ENCODE peak calls at places on chromosomes 13 and 19, in nine cellular contexts. L is IMR-90; F is fibroblast of lung; G is right cardiac atrium; D is CD4-positive, CD25-positive, alpha-beta regulatory T cell; Z is mucosa of descending colon; S is stomach; K is left ventricle myocardium inferior; Y is thoracic aorta. Q is an unnamed sample.

GRCh38 chr19:37855098-37855497 is 51.3 kb downstream of the WDR87 start:
- DNase-seq in L (peak; percentile 17), K (peak; percentile 32), Y (no peak), S (no peak), F (peak; percentile 25), D (peak; percentile 2), Z (peak; percentile 5), G (peak; percentile 68), Q (no peak)

GRCh38 chr13:99339230-99339721 is 32.1 kb upstream of the GPR183 start:
- DNase-seq in D (no peak), Z (no peak), F (no peak), L (no peak), Y (no peak), K (no peak), S (no peak), G (no peak), Q (no peak)

GRCh38 chr13:37089495-37089894 is 16.0 kb downstream of the CSNK1A1L start:
- DNase-seq in K (no peak), D (no peak), Y (no peak), L (no peak), G (no peak), F (no peak), S (no peak), Z (no peak), Q (no peak)

GRCh38 chr13:47211106-47211505 is 314.3 kb upstream of the HTR2A start:
- DNase-seq in Z (no peak), F (no peak), G (no peak), S (no peak), L (peak; percentile 40), D (no peak), Y (no peak), K (no peak), Q (no peak)

GRCh38 chr13:80012281-80012680 is 328.6 kb downstream of the SPRY2 start:
- DNase-seq in S (no peak), F (no peak), Z (peak; percentile 6), L (no peak), Y (no peak), K (no peak), D (no peak), G (no peak), Q (no peak)

GRCh38 chr19:1748115-1748702 is 5.1 kb upstream of the ONECUT3 start:
- DNase-seq in G (no peak), D (peak; percentile 50), S (peak; percentile 61), K (no peak), Y (no peak), F (no peak), L (no peak), Z (peak; percentile 38), Q (no peak)

GRCh38 chr19:7215176-7215575 is 79.0 kb downstream of the INSR start:
- DNase-seq in G (no peak), K (no peak), Y (no peak), Z (no peak), D (no peak), F (no peak), S (no peak), L (no peak), Q (no peak)

GRCh38 chr13:27476943-27477681 is 26.7 kb upstream of the MTIF3 start:
- DNase-seq in F (peak; percentile 64), S (peak; percentile 76), Y (no peak), Z (no peak), K (no peak), D (peak; percentile 71), G (no peak), L (peak; percentile 50), Q (no peak)

GRCh38 chr13:30585748-30586262 is 31.9 kb upstream of the USPL1 start:
- DNase-seq in Z (no peak), L (peak; percentile 93), D (no peak), G (no peak), S (no peak), Y (no peak), K (no peak), F (peak; percentile 54), Q (no peak)

GRCh38 chr19:1135454-1135853 is 31.7 kb downstream of the GPX4 start:
- DNase-seq in K (no peak), G (no peak), F (no peak), Y (no peak), D (no peak), S (no peak), Z (no peak), L (no peak), Q (no peak)

GRCh38 chr13:92175330-92175729 is 776.9 kb downstream of the GPC5 start:
- DNase-seq in S (no peak), G (peak; percentile 34), Z (peak; percentile 53), Y (no peak), K (no peak), L (peak; percentile 62), D (peak; percentile 5), F (peak; percentile 88), Q (no peak)

GRCh38 chr13:98556968-98557591 is 19.8 kb downstream of the STK24 start:
- DNase-seq in G (no peak), K (no peak), D (no peak), S (peak; percentile 39), Z (no peak), Y (no peak), L (peak; percentile 32), F (no peak), Q (no peak)

GRCh38 chr13:113774177-113775107 is 15.4 kb downstream of the TMEM255B start:
- DNase-seq in D (no peak), K (no peak), Z (no peak), G (no peak), L (peak; percentile 19), F (peak; percentile 41), Y (no peak), S (peak; percentile 15), Q (no peak)

GRCh38 chr13:111460548-111461444 is 140.4 kb downstream of the TEX29 start:
- DNase-seq in Y (no peak), K (no peak), S (no peak), G (peak; percentile 49), F (peak; percentile 70), Z (peak; percentile 13), D (peak; percentile 6), L (peak; percentile 47), Q (no peak)

GRCh38 chr13:37475966-37476365 is 122.6 kb downstream of the POSTN start:
- DNase-seq in G (no peak), Z (no peak), L (peak; percentile 87), F (no peak), K (no peak), Y (no peak), D (no peak), S (no peak), Q (no peak)

GRCh38 chr13:25237083-25237482 is 50.2 kb downstream of the MTMR6 start:
- DNase-seq in Z (no peak), D (no peak), G (no peak), F (no peak), K (no peak), L (no peak), S (no peak), Y (no peak), Q (no peak)

GRCh38 chr13:31733066-31733465 is 6.3 kb upstream of the RXFP2 start:
- DNase-seq in Z (no peak), L (peak; percentile 40), Y (no peak), F (peak; percentile 11), S (no peak), G (no peak), D (no peak), K (no peak), Q (no peak)

GRCh38 chr19:55712804-55713631 is 25.2 kb downstream of the NLRP9 start:
- DNase-seq in Y (no peak), G (no peak), Z (no peak), L (no peak), D (no peak), S (no peak), K (no peak), F (no peak), Q (no peak)

GRCh38 chr13:52455677-52456041 is 381 bp downstream of the CKAP2 start:
- DNase-seq in D (peak; percentile 84), Z (peak; percentile 80), Y (peak; percentile 16), S (peak; percentile 65), K (peak; percentile 65), L (peak; percentile 43), F (peak; percentile 67), G (peak; percentile 88), Q (peak; percentile 71)

GRCh38 chr13:75334634-75335447 is 147.1 kb downstream of the TBC1D4 start:
- DNase-seq in L (no peak), Y (no peak), F (no peak), K (no peak), Z (no peak), G (no peak), D (no peak), S (no peak), Q (no peak)
- H3K4me1 ChIP-seq in L (no peaks in the 10 kb centered on the region), Y (no peaks in the 10 kb centered on the region), F (no peaks in the 10 kb centered on the region), K (peaks cover 26% of the 10 kb centered on the region), Z (no peaks in the 10 kb centered on the region), G (no peaks in the 10 kb centered on the region), D (no peaks in the 10 kb centered on the region), S (no peaks in the 10 kb centered on the region), Q (no peaks in the 10 kb centered on the region)

GRCh38 chr19:5893907-5894703 is 9.5 kb downstream of the NDUFA11 start:
- DNase-seq in S (no peak), F (no peak), L (no peak), D (no peak), G (peak; percentile 87), K (peak; percentile 58), Z (no peak), Y (no peak), Q (no peak)
- H3K4me3 ChIP-seq in S (no peak overlapping the region), F (no peak overlapping the region), L (no peak overlapping the region), D (no peak overlapping the region), G (no peak overlapping the region), K (peak overlapping the region; percentile 25), Z (no peak overlapping the region), Y (peak overlapping the region; percentile 10), Q (no peak overlapping the region)

GRCh38 chr19:10748924-10749434 is 31.1 kb downstream of the DNM2 start:
- DNase-seq in K (peak; percentile 49), Y (no peak), S (peak; percentile 97), Z (peak; percentile 86), F (no peak), D (no peak), G (peak; percentile 80), L (no peak), Q (no peak)
- H3K4me1 ChIP-seq in K (peaks cover 97% of the 10 kb centered on the region), Y (peaks cover 58% of the 10 kb centered on the region), S (peaks cover 91% of the 10 kb centered on the region), Z (peaks cover 64% of the 10 kb centered on the region), F (peaks cover 14% of the 10 kb centered on the region), D (peaks cover 25% of the 10 kb centered on the region), G (peaks cover 41% of the 10 kb centered on the region), L (peaks cover 15% of the 10 kb centered on the region), Q (peaks cover 15% of the 10 kb centered on the region)

GRCh38 chr13:45846681-45847080 is 4.9 kb downstream of the SIAH3 start:
- DNase-seq in F (no peak), S (no peak), K (no peak), Z (no peak), D (no peak), Y (no peak), L (no peak), G (no peak), Q (no peak)

GRCh38 chr13:45847554-45848224 is 3.9 kb downstream of the SIAH3 start:
- DNase-seq in F (no peak), K (peak; percentile 29), Y (no peak), L (no peak), S (peak; percentile 26), D (peak; percentile 31), Z (peak; percentile 28), G (peak; percentile 72), Q (no peak)

GRCh38 chr13:45851171-45851889 is at the start of gene SIAH3:
- DNase-seq in L (no peak), D (peak; percentile 4), S (no peak), F (peak; percentile 21), Y (no peak), Z (no peak), G (no peak), K (no peak), Q (no peak)

GRCh38 chr13:45849408-45849807 is 2.1 kb downstream of the SIAH3 start:
- DNase-seq in Z (no peak), D (no peak), K (no peak), L (no peak), F (no peak), G (no peak), Y (no peak), S (no peak), Q (no peak)

GRCh38 chr13:45850020-45850613 is 1.4 kb downstream of the SIAH3 start:
- DNase-seq in S (no peak), Y (no peak), F (no peak), D (no peak), Z (no peak), L (no peak), G (no peak), K (no peak), Q (no peak)
- H3K4me3 ChIP-seq in S (peak overlapping the region; percentile 38), Y (peak overlapping the region; percentile 56), F (no peak overlapping the region), D (no peak overlapping the region), Z (no peak overlapping the region), L (no peak overlapping the region), G (peak overlapping the region; percentile 8), K (peak overlapping the region; percentile 58), Q (peak overlapping the region; percentile 28)